ENCODE peak calls at places on chromosomes 1 and 21, in seven cellular contexts. One of them, this sample, is unnamed.

GRCh38 chr1:85884372-85885035 is 176.3 kb upstream of the ZNHIT6 start:
- DNase-seq in right lobe of liver: no peak
- DNase-seq in ovary: no peak
- DNase-seq in naive thymus-derived CD4-positive, alpha-beta T cell: no peak
- DNase-seq in neural progenitor cell: peak
- DNase-seq in right atrium auricular region: no peak
- DNase-seq in HL-60: no peak
- DNase-seq in this sample: no peak

GRCh38 chr1:58818075-58818474 is 34.2 kb upstream of the JUN start:
- DNase-seq in right lobe of liver: no peak
- DNase-seq in ovary: no peak
- DNase-seq in naive thymus-derived CD4-positive, alpha-beta T cell: no peak
- DNase-seq in neural progenitor cell: no peak
- DNase-seq in right atrium auricular region: no peak
- DNase-seq in HL-60: no peak
- DNase-seq in this sample: no peak

GRCh38 chr1:74652711-74653131 is 20.9 kb downstream of the ERICH3 start:
- DNase-seq in right lobe of liver: no peak
- DNase-seq in ovary: no peak
- DNase-seq in naive thymus-derived CD4-positive, alpha-beta T cell: no peak
- DNase-seq in neural progenitor cell: no peak
- DNase-seq in right atrium auricular region: no peak
- DNase-seq in HL-60: peak
- DNase-seq in this sample: no peak

GRCh38 chr21:34335316-34335715 is 28.5 kb upstream of the KCNE2 start:
- DNase-seq in right lobe of liver: no peak
- DNase-seq in ovary: no peak
- DNase-seq in naive thymus-derived CD4-positive, alpha-beta T cell: no peak
- DNase-seq in neural progenitor cell: peak
- DNase-seq in right atrium auricular region: no peak
- DNase-seq in HL-60: no peak
- DNase-seq in this sample: no peak

GRCh38 chr1:16677552-16678423 is 11.0 kb upstream of the RNU1-3 start:
- DNase-seq in right lobe of liver: no peak
- DNase-seq in ovary: peak
- DNase-seq in naive thymus-derived CD4-positive, alpha-beta T cell: no peak
- DNase-seq in neural progenitor cell: peak
- DNase-seq in right atrium auricular region: no peak
- DNase-seq in HL-60: peak
- DNase-seq in this sample: no peak

GRCh38 chr1:187226396-187226795 is 397.6 kb downstream of the PLA2G4A start:
- DNase-seq in right lobe of liver: no peak
- DNase-seq in ovary: no peak
- DNase-seq in naive thymus-derived CD4-positive, alpha-beta T cell: no peak
- DNase-seq in neural progenitor cell: no peak
- DNase-seq in right atrium auricular region: no peak
- DNase-seq in HL-60: no peak
- DNase-seq in this sample: no peak

GRCh38 chr1:30034627-30035521 is 688.5 kb downstream of the MATN1 start:
- DNase-seq in right lobe of liver: no peak
- DNase-seq in ovary: no peak
- DNase-seq in naive thymus-derived CD4-positive, alpha-beta T cell: no peak
- DNase-seq in neural progenitor cell: no peak
- DNase-seq in right atrium auricular region: peak
- DNase-seq in HL-60: no peak
- DNase-seq in this sample: peak

GRCh38 chr21:39037807-39038405 is 145.3 kb downstream of the PSMG1 start:
- DNase-seq in right lobe of liver: no peak
- DNase-seq in ovary: no peak
- DNase-seq in naive thymus-derived CD4-positive, alpha-beta T cell: no peak
- DNase-seq in neural progenitor cell: peak
- DNase-seq in right atrium auricular region: no peak
- DNase-seq in HL-60: no peak
- DNase-seq in this sample: no peak

GRCh38 chr1:71777094-71777493 is 505.2 kb downstream of the NEGR1 start:
- DNase-seq in right lobe of liver: no peak
- DNase-seq in ovary: no peak
- DNase-seq in naive thymus-derived CD4-positive, alpha-beta T cell: no peak
- DNase-seq in neural progenitor cell: no peak
- DNase-seq in right atrium auricular region: no peak
- DNase-seq in HL-60: no peak
- DNase-seq in this sample: no peak

GRCh38 chr1:1582970-1583666 is 8.5 kb upstream of the SSU72 start:
- DNase-seq in right lobe of liver: no peak
- DNase-seq in ovary: no peak
- DNase-seq in naive thymus-derived CD4-positive, alpha-beta T cell: no peak
- DNase-seq in neural progenitor cell: no peak
- DNase-seq in right atrium auricular region: no peak
- DNase-seq in HL-60: no peak
- DNase-seq in this sample: no peak

GRCh38 chr1:27475707-27476106 is 14.3 kb downstream of the WASF2 start:
- DNase-seq in right lobe of liver: peak
- DNase-seq in ovary: no peak
- DNase-seq in naive thymus-derived CD4-positive, alpha-beta T cell: no peak
- DNase-seq in neural progenitor cell: no peak
- DNase-seq in right atrium auricular region: no peak
- DNase-seq in HL-60: no peak
- DNase-seq in this sample: no peak

GRCh38 chr21:43639470-43640178 is 19.7 kb downstream of the HSF2BP start:
- DNase-seq in right lobe of liver: no peak
- DNase-seq in ovary: no peak
- DNase-seq in naive thymus-derived CD4-positive, alpha-beta T cell: no peak
- DNase-seq in neural progenitor cell: no peak
- DNase-seq in right atrium auricular region: no peak
- DNase-seq in HL-60: no peak
- DNase-seq in this sample: no peak

GRCh38 chr1:51623025-51623424 is 6.1 kb downstream of the OSBPL9 start:
- DNase-seq in right lobe of liver: no peak
- DNase-seq in ovary: no peak
- DNase-seq in naive thymus-derived CD4-positive, alpha-beta T cell: no peak
- DNase-seq in neural progenitor cell: no peak
- DNase-seq in right atrium auricular region: no peak
- DNase-seq in HL-60: no peak
- DNase-seq in this sample: no peak

GRCh38 chr1:51621161-51621560 is 4.3 kb downstream of the OSBPL9 start:
- DNase-seq in right lobe of liver: no peak
- DNase-seq in ovary: no peak
- DNase-seq in naive thymus-derived CD4-positive, alpha-beta T cell: no peak
- DNase-seq in neural progenitor cell: peak
- DNase-seq in right atrium auricular region: no peak
- DNase-seq in HL-60: no peak
- DNase-seq in this sample: no peak

GRCh38 chr1:51621841-51622454 is 5.1 kb downstream of the OSBPL9 start:
- DNase-seq in right lobe of liver: no peak
- DNase-seq in ovary: no peak
- DNase-seq in naive thymus-derived CD4-positive, alpha-beta T cell: no peak
- DNase-seq in neural progenitor cell: no peak
- DNase-seq in right atrium auricular region: no peak
- DNase-seq in HL-60: no peak
- DNase-seq in this sample: no peak

GRCh38 chr1:51623450-51623849 is 6.6 kb downstream of the OSBPL9 start:
- DNase-seq in right lobe of liver: no peak
- DNase-seq in ovary: no peak
- DNase-seq in naive thymus-derived CD4-positive, alpha-beta T cell: no peak
- DNase-seq in neural progenitor cell: no peak
- DNase-seq in right atrium auricular region: no peak
- DNase-seq in HL-60: no peak
- DNase-seq in this sample: no peak

GRCh38 chr1:51622455-51622913 is 5.6 kb downstream of the OSBPL9 start:
- DNase-seq in right lobe of liver: peak
- DNase-seq in ovary: peak
- DNase-seq in naive thymus-derived CD4-positive, alpha-beta T cell: no peak
- DNase-seq in neural progenitor cell: no peak
- DNase-seq in right atrium auricular region: peak
- DNase-seq in HL-60: peak
- DNase-seq in this sample: no peak
- H3K4me3 ChIP-seq in right lobe of liver: no peak
- H3K4me3 ChIP-seq in ovary: no peak
- H3K4me3 ChIP-seq in naive thymus-derived CD4-positive, alpha-beta T cell: no peak
- H3K4me3 ChIP-seq in neural progenitor cell: no peak
- H3K4me3 ChIP-seq in right atrium auricular region: no peak
- H3K4me3 ChIP-seq in HL-60: no peak
- H3K4me3 ChIP-seq in this sample: no peak

DNA sequence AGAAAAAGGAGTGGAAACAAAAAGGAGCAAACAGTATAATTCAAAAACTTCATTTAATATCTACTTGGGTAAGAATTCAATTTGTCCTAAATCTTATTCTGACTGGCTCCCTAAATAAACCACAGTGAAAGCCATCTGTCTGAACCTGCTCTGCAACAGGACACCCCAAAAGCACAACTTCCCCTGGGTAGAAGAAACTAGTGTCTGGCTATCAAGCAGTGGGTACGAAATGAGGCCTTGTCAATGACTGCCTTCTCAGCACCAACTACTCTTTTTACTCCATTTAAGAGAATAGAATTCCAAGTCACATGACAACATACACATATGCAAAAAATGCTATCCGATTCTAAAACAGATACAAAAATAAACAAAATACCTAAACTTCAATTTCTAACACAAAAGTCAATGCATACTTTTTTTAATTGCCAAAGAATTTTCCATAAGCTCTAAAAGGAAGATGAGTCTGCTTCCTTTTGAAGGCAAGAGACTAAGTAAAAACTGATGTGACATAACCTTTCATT is 206.8 kb downstream of the SLC45A1 start:
- DNase-seq in right lobe of liver: no peak
- DNase-seq in ovary: no peak
- DNase-seq in naive thymus-derived CD4-positive, alpha-beta T cell: no peak
- DNase-seq in neural progenitor cell: no peak
- DNase-seq in right atrium auricular region: no peak
- DNase-seq in HL-60: peak
- DNase-seq in this sample: no peak
- H3K4me3 ChIP-seq in right lobe of liver: peak
- H3K4me3 ChIP-seq in ovary: peak
- H3K4me3 ChIP-seq in naive thymus-derived CD4-positive, alpha-beta T cell: peak
- H3K4me3 ChIP-seq in neural progenitor cell: no peak
- H3K4me3 ChIP-seq in right atrium auricular region: peak
- H3K4me3 ChIP-seq in HL-60: peak
- H3K4me3 ChIP-seq in this sample: peak

DNA sequence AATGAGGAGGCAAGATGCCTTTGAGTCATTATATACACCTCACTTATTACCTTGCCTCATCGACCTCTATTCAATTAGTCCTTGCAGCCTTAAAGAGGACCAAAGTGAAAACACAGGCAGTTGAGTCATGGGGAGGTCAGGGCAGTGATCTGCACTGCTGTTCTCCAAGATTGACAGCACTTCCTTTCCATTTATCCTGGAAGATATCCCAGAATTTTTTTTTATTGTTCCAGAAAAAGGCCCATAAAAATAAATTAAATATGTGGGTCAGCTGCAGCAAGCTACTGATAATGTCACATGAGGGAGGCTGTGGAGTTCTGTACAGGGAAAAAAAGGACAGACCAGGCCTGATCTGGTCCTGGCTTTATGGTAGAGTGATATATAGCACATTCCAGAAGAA is 33.2 kb upstream of the CDC42BPA start:
- DNase-seq in right lobe of liver: no peak
- DNase-seq in ovary: no peak
- DNase-seq in naive thymus-derived CD4-positive, alpha-beta T cell: no peak
- DNase-seq in neural progenitor cell: no peak
- DNase-seq in right atrium auricular region: no peak
- DNase-seq in HL-60: no peak
- DNase-seq in this sample: no peak
- H3K4me3 ChIP-seq in right lobe of liver: no peak
- H3K4me3 ChIP-seq in ovary: no peak
- H3K4me3 ChIP-seq in naive thymus-derived CD4-positive, alpha-beta T cell: no peak
- H3K4me3 ChIP-seq in neural progenitor cell: no peak
- H3K4me3 ChIP-seq in right atrium auricular region: no peak
- H3K4me3 ChIP-seq in HL-60: no peak
- H3K4me3 ChIP-seq in this sample: no peak

DNA sequence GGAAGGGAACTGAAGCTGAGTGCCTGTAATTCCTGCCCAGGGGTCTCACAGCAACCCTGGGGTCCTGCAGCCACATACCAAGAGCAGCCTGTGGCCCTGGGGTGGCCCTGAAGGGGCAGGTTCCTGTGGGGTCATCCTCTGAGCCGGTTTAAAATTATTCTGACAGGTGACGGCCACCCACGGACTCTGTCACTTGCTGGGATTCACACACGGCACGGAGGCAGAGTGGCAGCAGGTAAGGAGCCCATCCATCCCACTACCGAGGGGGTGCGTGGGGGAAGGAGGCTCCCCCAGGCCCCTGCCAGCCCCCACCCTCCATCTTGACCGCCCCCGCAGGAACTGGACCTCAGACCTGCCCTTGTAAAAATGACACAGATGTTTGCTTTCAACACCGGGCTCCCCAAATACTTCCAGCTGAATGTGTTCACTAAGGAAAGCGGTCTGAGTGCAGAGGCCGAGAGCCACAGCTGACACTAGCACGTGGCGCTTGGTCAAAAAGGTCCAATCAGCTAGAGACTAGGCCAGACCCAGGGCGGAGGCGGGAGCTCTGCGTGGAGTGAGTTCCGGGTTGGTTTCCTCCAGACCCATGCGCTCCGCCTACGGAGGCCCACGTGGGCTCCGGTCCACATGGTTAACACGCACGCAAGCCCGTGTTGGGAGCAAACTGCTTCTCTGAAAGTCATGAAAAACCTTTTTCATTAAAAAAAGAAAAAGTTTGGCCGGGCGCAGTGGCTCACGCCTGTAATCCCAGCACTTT is 10.0 kb downstream of the YBEY start:
- DNase-seq in right lobe of liver: peak
- DNase-seq in ovary: peak
- DNase-seq in naive thymus-derived CD4-positive, alpha-beta T cell: peak
- DNase-seq in neural progenitor cell: no peak
- DNase-seq in right atrium auricular region: peak
- DNase-seq in HL-60: peak
- DNase-seq in this sample: no peak
- H3K4me3 ChIP-seq in right lobe of liver: no peak
- H3K4me3 ChIP-seq in ovary: no peak
- H3K4me3 ChIP-seq in naive thymus-derived CD4-positive, alpha-beta T cell: no peak
- H3K4me3 ChIP-seq in neural progenitor cell: no peak
- H3K4me3 ChIP-seq in right atrium auricular region: no peak
- H3K4me3 ChIP-seq in HL-60: no peak
- H3K4me3 ChIP-seq in this sample: no peak

This sample was measured in vagina.